ENCODE peak calls at places on chromosome 17, in ten cellular contexts. O, P, E, J, V, K, W, L, R and Q are unnamed samples.

GRCh38 chr17:43931062-43931571 is 11.2 kb downstream of the PPY start:
- DNase-seq in O (no peak), W (no peak), J (no peak), K (no peak), L (no peak), E (no peak), P (no peak), V (no peak), R (no peak), Q (no peak)

GRCh38 chr17:835263-835662 is 53.1 kb downstream of the MRM3 start:
- DNase-seq in V (peak; percentile 52), E (no peak), O (no peak), L (no peak), R (no peak), K (no peak), P (no peak), J (peak; percentile 64), W (no peak), Q (no peak)

GRCh38 chr17:57522436-57523005 is 222.6 kb downstream of the CCDC182 start:
- DNase-seq in E (no peak), J (no peak), W (no peak), R (no peak), L (no peak), V (no peak), P (no peak), K (no peak), O (no peak), Q (no peak)

GRCh38 chr17:34307110-34307509 is 12.1 kb upstream of the CCL8 start:
- DNase-seq in L (no peak), K (no peak), R (no peak), W (no peak), O (no peak), V (no peak), P (no peak), E (no peak), J (no peak), Q (no peak)

GRCh38 chr17:290121-290521 is 62.5 kb downstream of the RPH3AL start:
- DNase-seq in E (no peak), R (no peak), J (no peak), K (no peak), L (no peak), W (no peak), P (no peak), V (peak; percentile 5), O (no peak), Q (no peak)

GRCh38 chr17:47850692-47851573 is at the start of gene SP6:
- DNase-seq in P (peak; percentile 59), R (peak; percentile 86), O (peak; percentile 90), W (peak; percentile 73), V (no peak), K (no peak), L (peak; percentile 37), J (peak; percentile 98), E (no peak), Q (no peak)

GRCh38 chr17:40106089-40106759 is 5.8 kb upstream of the NR1D1 start:
- DNase-seq in O (no peak), L (no peak), V (no peak), W (no peak), J (no peak), R (no peak), P (no peak), K (no peak), E (no peak), Q (no peak)

GRCh38 chr17:79948406-79948917 is 87.2 kb downstream of the TBC1D16 start:
- DNase-seq in E (no peak), W (no peak), V (no peak), K (no peak), O (no peak), J (no peak), L (no peak), P (no peak), R (no peak), Q (peak; percentile 47)

GRCh38 chr17:71764507-71764906 is 356.3 kb upstream of the SOX9 start:
- DNase-seq in R (no peak), W (no peak), L (no peak), V (no peak), K (no peak), E (no peak), J (peak; percentile 15), O (peak; percentile 72), P (no peak), Q (no peak)

GRCh38 chr17:44898768-44899073 is 524 bp downstream of the EFTUD2 start:
- DNase-seq in V (no peak), O (no peak), K (no peak), J (no peak), W (no peak), L (no peak), P (peak; percentile 10), E (no peak), R (no peak), Q (no peak)

GRCh38 chr17:46984341-46984740 is 5.3 kb upstream of the RPRML start:
- DNase-seq in P (no peak), L (peak; percentile 20), R (no peak), V (no peak), K (no peak), J (no peak), W (no peak), O (no peak), E (no peak), Q (no peak)

GRCh38 chr17:59330314-59330942 is 1.0 kb upstream of the YPEL2 start:
- DNase-seq in J (no peak), K (no peak), E (no peak), V (peak; percentile 61), L (no peak), P (no peak), W (no peak), R (no peak), O (peak; percentile 19), Q (peak; percentile 84)

GRCh38 chr17:46865100-46865499 is 13.7 kb downstream of the WNT9B start:
- DNase-seq in R (no peak), K (no peak), V (no peak), L (no peak), P (no peak), E (no peak), W (no peak), O (no peak), J (no peak), Q (no peak)

GRCh38 chr17:57396515-57396921 is 140.2 kb downstream of the MSI2 start:
- DNase-seq in O (no peak), P (no peak), K (no peak), L (peak; percentile 80), R (no peak), E (no peak), W (peak; percentile 84), V (no peak), J (no peak), Q (no peak)

GRCh38 chr17:64320613-64321553 is 57.8 kb upstream of the TEX2 start:
- DNase-seq in L (peak; percentile 59), P (peak; percentile 50), R (peak; percentile 83), E (peak; percentile 15), K (peak; percentile 37), O (peak; percentile 72), V (peak; percentile 67), J (peak; percentile 83), W (peak; percentile 78), Q (peak; percentile 80)